ENCODE peak calls at places on chromosomes 4 and X, in six cellular contexts. R is left ventricle myocardium superior, P is MG63, T is mesenchymal stem cell, H is A172, N is hippocampal formation. D is an unnamed sample.

GRCh38 chr4:73816814-73817213 is 19.7 kb upstream of the CXCL6 start:
- DNase-seq in P (peak), R (peak), T (peak), H (peak), N (no peak), D (no peak)

GRCh38 chr4:41384992-41385391 is 128.3 kb downstream of the UCHL1 start:
- DNase-seq in T (no peak), R (peak), P (no peak), N (peak), H (no peak), D (no peak)

GRCh38 chr4:95018845-95019244 is 261.1 kb downstream of the BMPR1B start:
- DNase-seq in R (no peak), H (no peak), P (no peak), T (no peak), N (no peak), D (no peak)

GRCh38 chrX:100654256-100654655 is 10.3 kb downstream of the SRPX2 start:
- DNase-seq in R (no peak), N (no peak), T (peak), H (peak), P (no peak), D (no peak)

GRCh38 chr4:118327554-118328241 is 25.1 kb downstream of the PRSS12 start:
- DNase-seq in N (no peak), T (no peak), P (no peak), R (no peak), H (no peak), D (no peak)

GRCh38 chr4:86606809-86607208 is 12.7 kb downstream of the PTPN13 start:
- DNase-seq in R (no peak), T (no peak), H (no peak), P (no peak), N (no peak), D (no peak)

GRCh38 chr4:27398911-27399310 is 538.3 kb downstream of the STIM2 start:
- DNase-seq in N (no peak), T (peak), R (no peak), P (no peak), H (no peak), D (no peak)

GRCh38 chr4:74014332-74014731 is 15.9 kb upstream of the CXCL5 start:
- DNase-seq in N (no peak), H (no peak), P (no peak), T (no peak), R (no peak), D (no peak)

GRCh38 chr4:623914-624626 is 1.3 kb upstream of the PDE6B start:
- DNase-seq in R (peak), N (no peak), H (no peak), T (no peak), P (no peak), D (no peak)

GRCh38 chr4:706834-707598 is 1.4 kb downstream of the PCGF3 start:
- DNase-seq in H (no peak), T (no peak), R (no peak), N (no peak), P (no peak), D (no peak)

GRCh38 chr4:56619816-56620215 is 61.3 kb downstream of the HOPX start:
- DNase-seq in N (no peak), H (no peak), P (no peak), T (peak), R (no peak), D (no peak)

GRCh38 chrX:103941201-103941975 is 21.0 kb upstream of the TMSB15B start:
- DNase-seq in R (no peak), P (no peak), T (peak), H (peak), N (peak), D (no peak)

GRCh38 chr4:23857353-23857752 is 32.5 kb downstream of the PPARGC1A start:
- DNase-seq in P (no peak), T (peak), H (peak), N (peak), R (no peak), D (no peak)

GRCh38 chr4:54228064-54228527 is 997 bp upstream of the PDGFRA start:
- DNase-seq in P (peak), H (peak), R (peak), N (no peak), T (peak), D (peak)

GRCh38 chrX:51975360-51975759 is 81.9 kb downstream of the MAGED1 start:
- DNase-seq in P (no peak), R (no peak), H (no peak), N (no peak), T (no peak), D (no peak)

GRCh38 chr4:151766691-151767090 is 5.9 kb upstream of the GATB start:
- DNase-seq in N (no peak), R (no peak), H (no peak), T (no peak), P (no peak), D (no peak)

GRCh38 chr4:161937596-161937995 is 226.2 kb downstream of the FSTL5 start:
- DNase-seq in P (no peak), T (no peak), R (no peak), H (no peak), N (no peak), D (no peak)

GRCh38 chrX:108261541-108262218 is 170.1 kb downstream of the ATG4A start:
- DNase-seq in N (no peak), H (no peak), R (no peak), T (peak), P (peak), D (no peak)

GRCh38 chrX:133005038-133005437 is 46.6 kb upstream of the HS6ST2 start:
- DNase-seq in T (peak), P (no peak), N (no peak), R (no peak), H (no peak), D (no peak)

GRCh38 chr4:118410143-118410542 is 57.3 kb upstream of the PRSS12 start:
- DNase-seq in R (no peak), N (no peak), T (peak), P (no peak), H (no peak), D (no peak)

GRCh38 chrX:46912673-46913491 is 661 bp downstream of the JADE3 start:
- DNase-seq in N (no peak), H (no peak), T (peak), R (peak), P (peak), D (no peak)

GRCh38 chr4:7655549-7656243 is 221.0 kb upstream of the PSAPL1 start:
- DNase-seq in R (peak), P (no peak), T (peak), N (peak), H (no peak), D (peak)

GRCh38 chr4:174592256-174592984 is 70.1 kb upstream of the HPGD start:
- DNase-seq in T (no peak), P (no peak), R (no peak), H (no peak), N (no peak), D (no peak)

GRCh38 chr4:72314869-72315268 is 254.2 kb downstream of the ADAMTS3 start:
- DNase-seq in T (peak), R (no peak), N (no peak), H (peak), P (peak), D (no peak)

GRCh38 chr4:108165601-108166000 is 3.1 kb downstream of the LEF1 start:
- DNase-seq in N (no peak), P (no peak), T (no peak), H (no peak), R (no peak), D (no peak)

GRCh38 chr4:38664704-38665401 is 854 bp downstream of the KLF3 start:
- DNase-seq in N (peak), T (peak), H (peak), P (peak), R (peak), D (peak)

GRCh38 chr4:40745585-40745984 is 4.2 kb upstream of the NSUN7 start:
- DNase-seq in N (no peak), P (no peak), R (no peak), H (no peak), T (no peak), D (no peak)

GRCh38 chr4:111136438-111136837 is 513.6 kb upstream of the PITX2 start:
- DNase-seq in R (no peak), P (no peak), H (no peak), T (peak), N (no peak), D (no peak)

GRCh38 chr4:142211444-142211843 is 575.1 kb downstream of the IL15 start:
- DNase-seq in P (no peak), H (no peak), T (no peak), N (no peak), R (no peak), D (no peak)